ENCODE peak calls at places on chromosomes 4 and X, in six cellular contexts. R, T, F, S, I and B are unnamed samples.

GRCh38 chrX:645024-645376 is 14.4 kb downstream of the SHOX start:
- DNase-seq in R (no peak), T (no peak), F (no peak), S (no peak), I (no peak), B (no peak)

GRCh38 chr4:76401654-76402053 is 19.3 kb downstream of the CCDC158 start:
- DNase-seq in R (no peak), T (no peak), F (no peak), S (no peak), I (no peak), B (no peak)

GRCh38 chr4:56259595-56259994 is 127.7 kb downstream of the AASDH start:
- DNase-seq in R (no peak), T (no peak), F (no peak), S (no peak), I (no peak), B (no peak)

GRCh38 chr4:54930226-54930625 is 195.2 kb downstream of the KDR start:
- DNase-seq in R (peak; percentile 54), T (no peak), F (no peak), S (no peak), I (peak; percentile 48), B (peak; percentile 56)

GRCh38 chrX:46642145-46642544 is 68.6 kb downstream of the CHST7 start:
- DNase-seq in R (no peak), T (peak; percentile 31), F (no peak), S (no peak), I (peak; percentile 35), B (peak; percentile 56)

GRCh38 chr4:107035711-107036601 is at the start of gene DKK2:
- DNase-seq in R (no peak), T (no peak), F (peak; percentile 45), S (no peak), I (no peak), B (peak; percentile 28)

GRCh38 chrX:45762699-45763647 is 562.3 kb upstream of the DIPK2B start:
- DNase-seq in R (no peak), T (no peak), F (no peak), S (no peak), I (no peak), B (no peak)

GRCh38 chrX:11944486-11944885 is 186.4 kb downstream of the MSL3 start:
- DNase-seq in R (peak; percentile 17), T (peak; percentile 5), F (peak; percentile 34), S (peak; percentile 37), I (peak; percentile 27), B (peak; percentile 47)

GRCh38 chr4:159608434-159608833 is 505.6 kb downstream of the RAPGEF2 start:
- DNase-seq in R (no peak), T (peak; percentile 20), F (no peak), S (no peak), I (peak; percentile 29), B (no peak)

GRCh38 chrX:72652132-72652531 is 62.0 kb downstream of the PHKA1 start:
- DNase-seq in R (no peak), T (peak; percentile 0), F (no peak), S (no peak), I (no peak), B (no peak)

GRCh38 chr4:105923507-105924238 is 28.4 kb downstream of the NPNT start:
- DNase-seq in R (no peak), T (no peak), F (no peak), S (no peak), I (peak; percentile 45), B (no peak)

GRCh38 chrX:154457491-154458115 is 478 bp upstream of the PLXNA3 start:
- DNase-seq in R (peak; percentile 69), T (no peak), F (peak; percentile 50), S (peak; percentile 20), I (no peak), B (no peak)

GRCh38 chr4:90425893-90426292 is 298.7 kb downstream of the CCSER1 start:
- DNase-seq in R (no peak), T (no peak), F (no peak), S (no peak), I (no peak), B (no peak)

GRCh38 chrX:139559383-139560042 is 29.0 kb downstream of the F9 start:
- DNase-seq in R (no peak), T (peak; percentile 14), F (peak; percentile 69), S (peak; percentile 4), I (peak; percentile 72), B (peak; percentile 58)

GRCh38 chr4:5220028-5220427 is 168.7 kb downstream of the STK32B start:
- DNase-seq in R (no peak), T (no peak), F (peak; percentile 60), S (no peak), I (no peak), B (peak; percentile 67)

GRCh38 chr4:124534133-124534532 is 178.4 kb downstream of the ANKRD50 start:
- DNase-seq in R (no peak), T (no peak), F (no peak), S (no peak), I (no peak), B (no peak)

GRCh38 chrX:31126205-31126604 is 54.4 kb upstream of the FTHL17 start:
- DNase-seq in R (no peak), T (peak; percentile 5), F (no peak), S (no peak), I (peak; percentile 64), B (no peak)

GRCh38 chr4:20944451-20944850 is 244.2 kb downstream of the PACRGL start:
- DNase-seq in R (no peak), T (no peak), F (no peak), S (no peak), I (no peak), B (no peak)

GRCh38 chr4:135316266-135316779 is 1114.7 kb upstream of the PABPC4L start:
- DNase-seq in R (no peak), T (no peak), F (no peak), S (no peak), I (no peak), B (no peak)

GRCh38 chr4:115664285-115664684 is 550.9 kb upstream of the NDST4 start:
- DNase-seq in R (no peak), T (no peak), F (no peak), S (no peak), I (no peak), B (no peak)

GRCh38 chrX:72662020-72662747 is 51.9 kb downstream of the PHKA1 start:
- DNase-seq in R (no peak), T (no peak), F (no peak), S (no peak), I (no peak), B (no peak)

GRCh38 chr4:107825072-107825789 is 499 bp downstream of the SGMS2 start:
- DNase-seq in R (no peak), T (peak; percentile 55), F (peak; percentile 52), S (no peak), I (peak; percentile 64), B (peak; percentile 70)

GRCh38 chr4:112178731-112179130 is 33.5 kb downstream of the FAM241A start:
- DNase-seq in R (no peak), T (no peak), F (no peak), S (no peak), I (peak; percentile 37), B (no peak)

GRCh38 chrX:131617182-131617581 is 73.3 kb downstream of the OR13H1 start:
- DNase-seq in R (no peak), T (no peak), F (no peak), S (no peak), I (peak; percentile 3), B (no peak)

GRCh38 chrX:110346681-110347080 is 12.0 kb upstream of the RTL9 start:
- DNase-seq in R (no peak), T (no peak), F (peak; percentile 25), S (no peak), I (no peak), B (peak; percentile 1)

GRCh38 chrX:71215335-71215912 is 7.6 kb upstream of the GJB1 start:
- DNase-seq in R (no peak), T (no peak), F (no peak), S (no peak), I (no peak), B (no peak)

GRCh38 chrX:1609311-1609710 is 5.5 kb upstream of the ASMT start:
- DNase-seq in R (no peak), T (no peak), F (no peak), S (no peak), I (no peak), B (no peak)

GRCh38 chr4:120843840-120844527 is 78.5 kb downstream of the PRDM5 start:
- DNase-seq in R (no peak), T (peak; percentile 8), F (peak; percentile 70), S (no peak), I (no peak), B (no peak)

GRCh38 chr4:159447296-159447695 is 344.4 kb downstream of the RAPGEF2 start:
- DNase-seq in R (no peak), T (no peak), F (no peak), S (no peak), I (no peak), B (no peak)

GRCh38 chrX:118666521-118666920 is 60.9 kb upstream of the IL13RA1 start:
- DNase-seq in R (no peak), T (no peak), F (no peak), S (no peak), I (no peak), B (no peak)

GRCh38 chr4:109295081-109295480 is 7.4 kb downstream of the COL25A1 start:
- DNase-seq in R (no peak), T (no peak), F (no peak), S (no peak), I (no peak), B (no peak)

GRCh38 chr4:8319061-8319460 is 49.5 kb downstream of the HTRA3 start:
- DNase-seq in R (no peak), T (no peak), F (no peak), S (no peak), I (no peak), B (no peak)

GRCh38 chrX:150236304-150236703 is 126.8 kb upstream of the MAMLD1 start:
- DNase-seq in R (no peak), T (no peak), F (no peak), S (no peak), I (peak; percentile 16), B (no peak)